ENCODE peak calls at places on chromosomes 11 and 22, in six cellular contexts. T, L, R, Z, I and F are unnamed samples.

GRCh38 chr11:8685820-8686219 is 3.2 kb downstream of the RPL27A start:
- DNase-seq in T (no peak), L (no peak), I (no peak), Z (no peak), R (no peak), F (no peak)

GRCh38 chr11:132126973-132127900 is 756.8 kb downstream of the NTM start:
- DNase-seq in I (peak; percentile 71), L (no peak), T (no peak), R (no peak), Z (no peak), F (peak; percentile 3)

GRCh38 chr11:69435161-69435990 is 46.1 kb upstream of the LINC01488 start:
- DNase-seq in I (no peak), L (no peak), Z (no peak), R (peak; percentile 81), T (no peak), F (no peak)

GRCh38 chr11:76206327-76207081 is at the start of gene WNT11:
- DNase-seq in R (peak; percentile 82), T (peak; percentile 83), I (no peak), Z (no peak), L (peak; percentile 35), F (no peak)

GRCh38 chr11:70636659-70637058 is 238.3 kb downstream of the CTTN start:
- DNase-seq in Z (no peak), L (no peak), I (no peak), R (no peak), T (no peak), F (no peak)

GRCh38 chr11:44604171-44604581 is 38.7 kb downstream of the CD82 start:
- DNase-seq in L (no peak), I (no peak), R (no peak), Z (no peak), T (no peak), F (no peak)

GRCh38 chr11:35234836-35235235 is 95.9 kb downstream of the CD44 start:
- DNase-seq in I (no peak), Z (no peak), T (no peak), R (no peak), L (no peak), F (no peak)

GRCh38 chr22:20853236-20853660 is 5.4 kb downstream of the PI4KA start:
- DNase-seq in L (no peak), I (no peak), T (peak; percentile 60), Z (no peak), R (no peak), F (no peak)

GRCh38 chr11:119509969-119510401 is 87.0 kb upstream of the THY1 start:
- DNase-seq in T (no peak), L (peak; percentile 42), R (peak; percentile 89), Z (peak; percentile 76), I (no peak), F (no peak)

GRCh38 chr11:3134651-3135490 is 30.2 kb downstream of the OSBPL5 start:
- DNase-seq in T (no peak), I (no peak), Z (no peak), L (no peak), R (no peak), F (no peak)

GRCh38 chr11:100777736-100778135 is 90.6 kb downstream of the ARHGAP42 start:
- DNase-seq in Z (no peak), L (peak; percentile 53), R (no peak), T (no peak), I (no peak), F (no peak)

GRCh38 chr22:24187731-24188644 is 6.7 kb downstream of the SUSD2 start:
- DNase-seq in R (no peak), I (no peak), L (no peak), Z (no peak), T (no peak), F (no peak)

GRCh38 chr11:29272019-29272654 is 744.7 kb downstream of the KCNA4 start:
- DNase-seq in T (no peak), L (peak; percentile 55), I (peak; percentile 59), R (no peak), Z (no peak), F (no peak)

GRCh38 chr22:44436656-44437492 is 61.2 kb downstream of the RTL6 start:
- DNase-seq in Z (no peak), R (no peak), T (no peak), I (no peak), L (no peak), F (no peak)

GRCh38 chr11:85712953-85713352 is 27.0 kb upstream of the CCDC89 start:
- DNase-seq in T (no peak), R (no peak), Z (no peak), I (no peak), L (no peak), F (no peak)

GRCh38 chr11:101553891-101554292 is 29.9 kb downstream of the TRPC6 start:
- DNase-seq in Z (peak; percentile 50), L (no peak), T (no peak), R (no peak), I (no peak), F (no peak)

GRCh38 chr11:118625976-118626375 is 18.6 kb downstream of the PHLDB1 start:
- DNase-seq in R (peak; percentile 24), T (peak; percentile 64), Z (no peak), L (no peak), I (no peak), F (no peak)

GRCh38 chr11:19218801-19219460 is 17.1 kb upstream of the CSRP3 start:
- DNase-seq in L (no peak), T (peak; percentile 24), R (no peak), I (no peak), Z (no peak), F (no peak)

GRCh38 chr11:28739489-28740280 is 631.5 kb downstream of the METTL15 start:
- DNase-seq in R (no peak), T (no peak), L (no peak), I (peak; percentile 61), Z (no peak), F (no peak)

GRCh38 chr11:94417386-94417987 is 16.3 kb upstream of the GPR83 start:
- DNase-seq in L (peak; percentile 28), R (peak; percentile 50), I (peak; percentile 32), T (no peak), Z (no peak), F (peak; percentile 25)

GRCh38 chr11:130208241-130209127 is 48.9 kb downstream of the ST14 start:
- DNase-seq in R (no peak), L (no peak), T (no peak), Z (no peak), I (no peak), F (no peak)

GRCh38 chr11:58513747-58514367 is 6.0 kb upstream of the OR5B21 start:
- DNase-seq in L (peak; percentile 75), T (peak; percentile 52), R (peak; percentile 69), Z (no peak), I (peak; percentile 73), F (peak; percentile 51)

GRCh38 chr22:27274770-27275449 is 526.6 kb downstream of the MN1 start:
- DNase-seq in L (no peak), T (no peak), R (no peak), I (no peak), Z (no peak), F (no peak)

GRCh38 chr11:112302226-112302868 is 41.7 kb upstream of the PLET1 start:
- DNase-seq in T (peak; percentile 23), R (no peak), Z (no peak), L (peak; percentile 6), I (peak; percentile 4), F (no peak)

GRCh38 chr11:8061555-8062428 is 19.2 kb upstream of the TUB start:
- DNase-seq in I (no peak), L (no peak), R (no peak), Z (no peak), T (no peak), F (no peak)

DNA sequence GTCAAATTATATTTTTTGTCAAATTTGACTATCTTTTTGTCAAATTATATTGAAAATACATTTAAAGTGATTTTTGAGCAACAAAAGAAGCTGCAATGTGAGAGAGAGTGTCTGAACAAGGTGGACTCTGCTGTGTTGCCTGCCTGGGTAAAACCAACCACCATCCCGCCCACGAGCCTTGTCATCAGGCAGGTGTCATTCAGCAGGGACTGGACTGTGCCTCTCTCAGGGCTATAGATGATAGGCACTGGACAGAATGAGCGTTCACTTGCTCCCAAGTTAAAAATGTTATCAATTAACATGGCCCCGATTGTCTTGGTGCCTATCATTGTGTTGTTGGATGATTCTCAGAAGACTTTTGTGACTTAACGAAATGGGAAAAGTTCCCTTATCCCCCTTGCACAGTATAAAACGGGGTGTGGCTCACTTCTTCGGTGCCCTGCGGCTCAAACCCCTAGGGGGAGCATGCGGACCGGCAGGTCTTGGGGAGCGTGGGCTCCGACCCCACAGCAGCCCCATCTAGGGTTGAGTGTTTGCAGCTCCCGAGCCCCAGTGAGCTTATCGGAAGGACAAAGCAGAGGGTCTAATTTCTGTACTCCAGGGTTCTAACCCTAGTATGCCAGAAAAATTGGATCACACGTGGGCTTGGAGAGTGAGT is 1.7 kb downstream of the APOL5 start:
- DNase-seq in R (peak; percentile 25), Z (no peak), I (no peak), L (no peak), T (no peak), F (no peak)
- TF ChIP-seq CTCF in R (peak; percentile 23), Z (peak; percentile 15), I (no peak), L (no peak), T (peak; percentile 43), F (no peak)

DNA sequence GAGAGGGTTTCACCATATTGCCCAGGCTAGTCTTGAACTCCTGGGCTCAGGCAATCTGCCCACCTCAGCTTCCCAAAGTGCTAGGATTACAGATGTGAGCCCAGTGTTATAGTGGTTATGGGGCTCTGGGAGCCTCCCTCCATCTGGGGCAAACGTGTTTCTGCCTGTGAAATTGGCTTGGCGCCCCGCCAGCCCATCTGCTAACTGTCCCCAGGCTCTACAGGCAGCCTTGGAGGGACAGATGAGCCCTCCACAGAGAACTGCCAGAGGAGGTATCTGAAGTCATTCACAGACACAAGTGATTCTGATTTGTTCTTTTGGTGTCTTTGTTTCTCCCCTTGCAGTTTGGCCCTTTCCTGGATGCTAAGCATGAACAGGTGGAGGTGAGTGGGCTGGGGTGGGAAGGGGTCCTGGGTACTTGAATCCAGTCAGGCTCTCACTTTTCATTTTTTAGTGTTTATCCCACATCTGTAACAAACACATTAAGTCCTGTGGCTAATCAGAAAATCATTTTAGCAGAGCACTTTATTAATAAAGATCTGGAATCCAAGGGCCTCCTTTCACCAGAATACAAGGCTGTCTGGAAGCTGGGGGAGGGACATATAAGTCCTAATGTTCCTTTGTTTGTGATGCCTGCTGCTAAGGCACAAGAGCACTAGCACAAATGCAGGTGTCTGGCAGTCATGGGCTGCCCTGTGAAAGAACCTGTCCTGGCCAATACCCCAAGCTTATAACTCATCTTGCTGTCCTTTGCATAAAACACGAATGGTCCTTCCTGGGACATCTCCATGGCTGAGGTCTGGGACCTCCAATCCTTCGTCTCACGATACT is 25.7 kb upstream of the CDC42EP2 start:
- DNase-seq in L (no peak), T (no peak), I (no peak), Z (no peak), R (no peak), F (no peak)
- TF ChIP-seq MYC in L (no peak), T (no peak), I (no peak), Z (no peak), R (no peak), F (no peak)

DNA sequence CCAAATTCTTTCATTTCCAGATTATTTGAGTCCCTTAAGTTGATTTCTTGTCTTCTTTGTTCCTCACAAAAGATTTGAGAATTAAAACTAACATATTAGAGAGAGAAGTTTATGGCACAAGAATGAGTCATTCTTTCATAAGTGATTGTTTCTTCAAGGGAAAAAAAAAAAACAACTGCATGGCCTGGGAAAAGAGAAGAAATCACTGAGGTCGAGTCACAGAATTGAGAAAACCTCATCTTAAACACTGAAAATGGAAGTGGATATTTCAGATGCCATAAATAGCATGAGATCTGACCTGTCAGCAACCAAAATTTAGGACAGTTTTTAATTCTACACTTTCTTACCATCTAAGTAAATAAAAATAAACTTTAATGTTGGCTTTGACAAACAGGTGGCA is 87.2 kb downstream of the CWF19L2 start:
- DNase-seq in T (no peak), R (no peak), Z (peak; percentile 5), L (no peak), I (peak; percentile 26), F (no peak)
- TF ChIP-seq CTCF in T (no peak), R (no peak), Z (no peak), L (no peak), I (no peak), F (no peak)

GRCh38 chr22:29040385-29041275 is 21.0 kb downstream of the C22orf31 start:
- DNase-seq in I (peak; percentile 83), L (peak; percentile 77), Z (peak; percentile 36), R (peak; percentile 79), T (peak; percentile 49), F (peak; percentile 65)
- TF ChIP-seq MYC in I (no peak), L (no peak), Z (no peak), R (no peak), T (no peak), F (no peak)